ENCODE peak calls at places on chromosome 15, in four cellular contexts. J is cardiac fibroblast, L is endodermal cell, H is pancreas. Q is an unnamed sample.

GRCh38 chr15:63981596-63982320 is 64.5 kb downstream of the DAPK2 start:
- DNase-seq in H (no peak), J (no peak), L (no peak), Q (no peak)

GRCh38 chr15:47872869-47873301 is 155.6 kb downstream of the SEMA6D start:
- DNase-seq in J (peak), H (no peak), L (no peak), Q (no peak)

GRCh38 chr15:56869573-56869972 is 48.9 kb upstream of the TCF12 start:
- DNase-seq in J (peak), L (peak), H (no peak), Q (no peak)

GRCh38 chr15:39579487-39580116 is 1.3 kb upstream of the THBS1 start:
- DNase-seq in J (peak), H (peak), L (peak), Q (peak)

GRCh38 chr15:90001683-90002427 is 731 bp downstream of the ZNF710 start:
- DNase-seq in J (peak), L (peak), H (peak), Q (peak)

GRCh38 chr15:53328341-53328740 is 431.1 kb downstream of the WDR72 start:
- DNase-seq in L (peak), J (no peak), H (no peak), Q (no peak)

GRCh38 chr15:72491768-72492167 is 17.6 kb downstream of the ARIH1 start:
- DNase-seq in H (no peak), L (no peak), J (peak), Q (peak)

GRCh38 chr15:66955871-66956585 is 109.4 kb upstream of the SMAD3 start:
- DNase-seq in L (no peak), J (peak), H (no peak), Q (peak)

GRCh38 chr15:41971089-41971892 is 1.1 kb downstream of the EHD4 start:
- DNase-seq in L (peak), J (peak), H (peak), Q (peak)

GRCh38 chr15:41970456-41970855 is 1.9 kb downstream of the EHD4 start:
- DNase-seq in L (peak), H (peak), J (no peak), Q (no peak)

GRCh38 chr15:41971893-41972340 is 440 bp downstream of the EHD4 start:
- DNase-seq in L (peak), J (no peak), H (peak), Q (no peak)

GRCh38 chr15:41968738-41969137 is 3.6 kb downstream of the EHD4 start:
- DNase-seq in L (no peak), J (no peak), H (no peak), Q (peak)

GRCh38 chr15:41969851-41970431 is 2.4 kb downstream of the EHD4 start:
- DNase-seq in J (no peak), L (peak), H (peak), Q (no peak)
- H3K4me3 ChIP-seq in J (no peak), L (peak), H (peak), Q (peak)

DNA sequence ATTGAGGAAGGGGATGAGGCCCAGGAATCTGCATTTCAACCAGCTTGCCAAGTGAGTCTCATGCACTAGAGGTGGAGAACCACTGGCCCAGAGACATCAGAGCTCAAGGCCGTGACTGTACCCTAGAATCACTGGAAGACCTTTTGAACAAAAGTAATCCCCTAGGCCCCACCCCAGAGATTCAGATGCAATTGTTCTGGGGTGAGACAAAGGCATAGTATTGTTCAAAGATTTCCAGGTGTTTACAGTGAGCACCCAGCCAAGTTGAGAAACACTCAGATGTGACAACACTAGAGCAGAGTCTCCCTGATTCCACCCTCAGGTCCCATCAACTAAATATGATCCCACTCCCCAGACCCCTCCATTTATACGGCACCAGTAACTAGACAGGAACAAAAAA is 290.3 kb upstream of the TLE3 start:
- DNase-seq in J (no peak), H (no peak), L (no peak), Q (no peak)
- H3K4me3 ChIP-seq in J (no peak), H (no peak), L (no peak), Q (no peak)

GRCh38 chr15:38164061-38164460 is 88.6 kb upstream of the SPRED1 start:
- DNase-seq in J (no peak), H (no peak), L (no peak), Q (no peak)

GRCh38 chr15:38169982-38170381 is 82.7 kb upstream of the SPRED1 start:
- DNase-seq in H (no peak), J (peak), L (no peak), Q (peak)

GRCh38 chr15:38163651-38164050 is 89.0 kb upstream of the SPRED1 start:
- DNase-seq in L (no peak), H (no peak), J (no peak), Q (no peak)

GRCh38 chr15:38168472-38169057 is 84.1 kb upstream of the SPRED1 start:
- DNase-seq in J (no peak), H (no peak), L (no peak), Q (peak)

DNA sequence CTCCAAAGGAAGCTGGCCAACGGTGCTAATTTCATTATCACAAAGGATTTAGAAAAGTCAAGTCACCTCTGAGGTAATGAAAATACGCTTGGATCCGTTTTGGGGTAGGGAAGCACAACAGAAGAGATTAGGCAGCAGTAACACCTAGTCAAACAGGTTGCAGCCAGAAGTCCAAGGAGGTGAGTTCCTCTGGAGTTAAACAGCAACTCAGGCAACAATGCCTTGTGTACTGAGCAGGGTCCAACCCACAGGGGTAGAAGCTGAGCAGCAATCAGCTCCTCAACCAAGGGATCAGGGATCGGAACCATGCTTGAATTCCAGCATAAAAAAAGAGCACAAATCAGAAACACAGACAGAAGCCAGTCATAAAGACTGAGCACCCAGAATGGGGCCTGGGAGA is 88.1 kb upstream of the SPRED1 start:
- DNase-seq in J (no peak), H (no peak), L (peak), Q (no peak)
- H3K4me3 ChIP-seq in J (no peak), H (no peak), L (peak), Q (no peak)

GRCh38 chr15:78212008-78212407 is 22.4 kb downstream of the ACSBG1 start:
- DNase-seq in H (no peak), L (no peak), J (no peak), Q (no peak)
- H3K4me3 ChIP-seq in H (no peak), L (no peak), J (no peak), Q (no peak)

GRCh38 chr15:83046558-83047127 is 20.4 kb downstream of the BTBD1 start:
- DNase-seq in H (no peak), J (peak), L (no peak), Q (peak)
- H3K4me3 ChIP-seq in H (no peak), J (no peak), L (no peak), Q (no peak)

GRCh38 chr15:100721758-100722550 is 119.6 kb downstream of the ASB7 start:
- DNase-seq in L (peak), H (no peak), J (peak), Q (peak)
- H3K4me3 ChIP-seq in L (no peak), H (no peak), J (no peak), Q (peak)

GRCh38 chr15:85556618-85556895 is 176.2 kb downstream of the AKAP13 start:
- DNase-seq in L (no peak), J (no peak), H (no peak), Q (no peak)
- H3K4me3 ChIP-seq in L (no peak), J (no peak), H (no peak), Q (no peak)

GRCh38 chr15:83067638-83067962 is 548 bp upstream of the BTBD1 start:
- DNase-seq in H (no peak), L (no peak), J (no peak), Q (no peak)
- H3K4me3 ChIP-seq in H (peak), L (peak), J (peak), Q (peak)

GRCh38 chr15:93089855-93090305 is 869 bp upstream of the RGMA start:
- DNase-seq in J (no peak), H (no peak), L (peak), Q (no peak)

GRCh38 chr15:93087825-93088199 is 1.2 kb downstream of the RGMA start:
- DNase-seq in H (peak), J (peak), L (peak), Q (peak)

GRCh38 chr15:93088200-93088980 is 621 bp downstream of the RGMA start:
- DNase-seq in H (peak), L (peak), J (peak), Q (peak)

GRCh38 chr15:93091465-93091864 is 2.5 kb upstream of the RGMA start:
- DNase-seq in L (peak), J (no peak), H (no peak), Q (no peak)

GRCh38 chr15:93088981-93089854 is at the start of gene RGMA:
- DNase-seq in L (peak), J (no peak), H (peak), Q (peak)
- H3K4me3 ChIP-seq in L (peak), J (peak), H (peak), Q (peak)